ENCODE peak calls at places on chromosomes 4 and X, in five cellular contexts. One of them, this sample, is unnamed. For H3K4me1, the result is how much of the 10 kb centered on the place peaks cover.

GRCh38 chrX:65034641-65035450 is 58.6 kb upstream of the ZC4H2 start:
- DNase-seq in transverse colon: peak
- DNase-seq in effector memory CD4-positive, alpha-beta T cell: peak
- DNase-seq in psoas muscle: peak
- DNase-seq in left lung: peak
- DNase-seq in this sample: peak

GRCh38 chrX:47618923-47619485 is 653 bp downstream of the SYN1 start:
- DNase-seq in transverse colon: no peak
- DNase-seq in effector memory CD4-positive, alpha-beta T cell: no peak
- DNase-seq in psoas muscle: no peak
- DNase-seq in left lung: no peak
- DNase-seq in this sample: no peak

GRCh38 chr4:120056249-120056648 is 10.4 kb downstream of the MAD2L1 start:
- DNase-seq in transverse colon: no peak
- DNase-seq in effector memory CD4-positive, alpha-beta T cell: no peak
- DNase-seq in psoas muscle: no peak
- DNase-seq in left lung: no peak
- DNase-seq in this sample: no peak

GRCh38 chrX:115679460-115679859 is 118.5 kb downstream of the PLS3 start:
- DNase-seq in transverse colon: no peak
- DNase-seq in effector memory CD4-positive, alpha-beta T cell: no peak
- DNase-seq in psoas muscle: no peak
- DNase-seq in left lung: no peak
- DNase-seq in this sample: peak

GRCh38 chrX:17638731-17639130 is 98.6 kb upstream of the SCML1 start:
- DNase-seq in transverse colon: no peak
- DNase-seq in effector memory CD4-positive, alpha-beta T cell: no peak
- DNase-seq in psoas muscle: no peak
- DNase-seq in left lung: no peak
- DNase-seq in this sample: no peak

GRCh38 chrX:26100421-26100920 is 37.7 kb upstream of the MAGEB18 start:
- DNase-seq in transverse colon: no peak
- DNase-seq in effector memory CD4-positive, alpha-beta T cell: no peak
- DNase-seq in psoas muscle: no peak
- DNase-seq in left lung: no peak
- DNase-seq in this sample: no peak

GRCh38 chrX:38382663-38383062 is 30.3 kb downstream of the OTC start:
- DNase-seq in transverse colon: no peak
- DNase-seq in effector memory CD4-positive, alpha-beta T cell: no peak
- DNase-seq in psoas muscle: no peak
- DNase-seq in left lung: no peak
- DNase-seq in this sample: no peak

GRCh38 chr4:98484031-98484430 is 174.4 kb downstream of the TSPAN5 start:
- DNase-seq in transverse colon: no peak
- DNase-seq in effector memory CD4-positive, alpha-beta T cell: no peak
- DNase-seq in psoas muscle: no peak
- DNase-seq in left lung: no peak
- DNase-seq in this sample: no peak

GRCh38 chr4:117429061-117429460 is 343.7 kb upstream of the TRAM1L1 start:
- DNase-seq in transverse colon: no peak
- DNase-seq in effector memory CD4-positive, alpha-beta T cell: no peak
- DNase-seq in psoas muscle: no peak
- DNase-seq in left lung: peak
- DNase-seq in this sample: no peak

GRCh38 chrX:373641-374471 is 12.9 kb downstream of the PPP2R3B start:
- DNase-seq in transverse colon: no peak
- DNase-seq in effector memory CD4-positive, alpha-beta T cell: no peak
- DNase-seq in psoas muscle: peak
- DNase-seq in left lung: peak
- DNase-seq in this sample: peak

GRCh38 chr4:182555997-182556418 is 312.8 kb downstream of the TENM3 start:
- DNase-seq in transverse colon: no peak
- DNase-seq in effector memory CD4-positive, alpha-beta T cell: no peak
- DNase-seq in psoas muscle: no peak
- DNase-seq in left lung: no peak
- DNase-seq in this sample: no peak

GRCh38 chr4:97558204-97558804 is 585.0 kb downstream of the STPG2 start:
- DNase-seq in transverse colon: no peak
- DNase-seq in effector memory CD4-positive, alpha-beta T cell: no peak
- DNase-seq in psoas muscle: no peak
- DNase-seq in left lung: no peak
- DNase-seq in this sample: no peak

GRCh38 chr4:110632506-110633357 is 9.9 kb upstream of the PITX2 start:
- DNase-seq in transverse colon: no peak
- DNase-seq in effector memory CD4-positive, alpha-beta T cell: no peak
- DNase-seq in psoas muscle: no peak
- DNase-seq in left lung: no peak
- DNase-seq in this sample: no peak

GRCh38 chrX:48466696-48467095 is 3.4 kb downstream of the SLC38A5 start:
- DNase-seq in transverse colon: no peak
- DNase-seq in effector memory CD4-positive, alpha-beta T cell: no peak
- DNase-seq in psoas muscle: no peak
- DNase-seq in left lung: no peak
- DNase-seq in this sample: no peak

GRCh38 chr4:38663021-38663800 is 788 bp upstream of the KLF3 start:
- DNase-seq in transverse colon: no peak
- DNase-seq in effector memory CD4-positive, alpha-beta T cell: no peak
- DNase-seq in psoas muscle: no peak
- DNase-seq in left lung: no peak
- DNase-seq in this sample: no peak

GRCh38 chr4:181289203-181289602 is 954.0 kb upstream of the TENM3 start:
- DNase-seq in transverse colon: no peak
- DNase-seq in effector memory CD4-positive, alpha-beta T cell: no peak
- DNase-seq in psoas muscle: no peak
- DNase-seq in left lung: no peak
- DNase-seq in this sample: no peak

GRCh38 chrX:45344597-45344996 is 143.9 kb upstream of the DIPK2B start:
- DNase-seq in transverse colon: no peak
- DNase-seq in effector memory CD4-positive, alpha-beta T cell: no peak
- DNase-seq in psoas muscle: no peak
- DNase-seq in left lung: no peak
- DNase-seq in this sample: no peak

GRCh38 chr4:174847801-174848427 is 18.9 kb upstream of the GLRA3 start:
- DNase-seq in transverse colon: no peak
- DNase-seq in effector memory CD4-positive, alpha-beta T cell: no peak
- DNase-seq in psoas muscle: no peak
- DNase-seq in left lung: no peak
- DNase-seq in this sample: no peak

GRCh38 chr4:102868153-102868781 is 525 bp upstream of the CISD2 start:
- DNase-seq in transverse colon: peak
- DNase-seq in effector memory CD4-positive, alpha-beta T cell: no peak
- DNase-seq in psoas muscle: peak
- DNase-seq in left lung: no peak
- DNase-seq in this sample: no peak

GRCh38 chr4:185559913-185560281 is 24.6 kb upstream of the PDLIM3 start:
- DNase-seq in transverse colon: no peak
- DNase-seq in effector memory CD4-positive, alpha-beta T cell: no peak
- DNase-seq in psoas muscle: peak
- DNase-seq in left lung: no peak
- DNase-seq in this sample: peak

GRCh38 chr4:1771555-1772305 is 21.4 kb upstream of the FGFR3 start:
- DNase-seq in transverse colon: no peak
- DNase-seq in effector memory CD4-positive, alpha-beta T cell: no peak
- DNase-seq in psoas muscle: no peak
- DNase-seq in left lung: no peak
- DNase-seq in this sample: no peak

GRCh38 chrX:115940888-115941332 is 229.6 kb upstream of the AGTR2 start:
- DNase-seq in transverse colon: peak
- DNase-seq in effector memory CD4-positive, alpha-beta T cell: no peak
- DNase-seq in psoas muscle: peak
- DNase-seq in left lung: no peak
- DNase-seq in this sample: no peak

GRCh38 chr4:16591867-16592266 is 306.6 kb downstream of the LDB2 start:
- DNase-seq in transverse colon: no peak
- DNase-seq in effector memory CD4-positive, alpha-beta T cell: no peak
- DNase-seq in psoas muscle: no peak
- DNase-seq in left lung: no peak
- DNase-seq in this sample: no peak

GRCh38 chr4:182141046-182141445 is 102.2 kb upstream of the TENM3 start:
- DNase-seq in transverse colon: no peak
- DNase-seq in effector memory CD4-positive, alpha-beta T cell: no peak
- DNase-seq in psoas muscle: no peak
- DNase-seq in left lung: peak
- DNase-seq in this sample: no peak

GRCh38 chr4:1193206-1194027 is 21.0 kb upstream of the SPON2 start:
- DNase-seq in transverse colon: no peak
- DNase-seq in effector memory CD4-positive, alpha-beta T cell: no peak
- DNase-seq in psoas muscle: peak
- DNase-seq in left lung: no peak
- DNase-seq in this sample: peak

GRCh38 chrX:124085063-124085462 is 123.6 kb downstream of the STAG2 start:
- DNase-seq in transverse colon: no peak
- DNase-seq in effector memory CD4-positive, alpha-beta T cell: no peak
- DNase-seq in psoas muscle: no peak
- DNase-seq in left lung: no peak
- DNase-seq in this sample: no peak

GRCh38 chr4:6591305-6591704 is 16.3 kb downstream of the MAN2B2 start:
- DNase-seq in transverse colon: no peak
- DNase-seq in effector memory CD4-positive, alpha-beta T cell: no peak
- DNase-seq in psoas muscle: no peak
- DNase-seq in left lung: no peak
- DNase-seq in this sample: no peak

GRCh38 chr4:106569151-106570029 is 200.8 kb upstream of the GIMD1 start:
- DNase-seq in transverse colon: no peak
- DNase-seq in effector memory CD4-positive, alpha-beta T cell: no peak
- DNase-seq in psoas muscle: peak
- DNase-seq in left lung: no peak
- DNase-seq in this sample: no peak

GRCh38 chrX:40086569-40087335 is 11.0 kb downstream of the BCOR start:
- DNase-seq in transverse colon: no peak
- DNase-seq in effector memory CD4-positive, alpha-beta T cell: no peak
- DNase-seq in psoas muscle: no peak
- DNase-seq in left lung: no peak
- DNase-seq in this sample: no peak

GRCh38 chr4:24686866-24687672 is 102.7 kb upstream of the DHX15 start:
- DNase-seq in transverse colon: peak
- DNase-seq in effector memory CD4-positive, alpha-beta T cell: no peak
- DNase-seq in psoas muscle: no peak
- DNase-seq in left lung: no peak
- DNase-seq in this sample: peak

GRCh38 chr4:184649971-184650855 is 675 bp downstream of the PRIMPOL start:
- DNase-seq in transverse colon: peak
- DNase-seq in effector memory CD4-positive, alpha-beta T cell: no peak
- DNase-seq in psoas muscle: no peak
- DNase-seq in left lung: no peak
- DNase-seq in this sample: peak

GRCh38 chrX:1591863-1592127 is 391 bp downstream of the AKAP17A start:
- DNase-seq in transverse colon: no peak
- DNase-seq in effector memory CD4-positive, alpha-beta T cell: no peak
- DNase-seq in psoas muscle: no peak
- DNase-seq in left lung: peak
- DNase-seq in this sample: no peak

GRCh38 chr4:143559757-143560147 is 46.2 kb downstream of the SMARCA5 start:
- DNase-seq in transverse colon: no peak
- DNase-seq in effector memory CD4-positive, alpha-beta T cell: no peak
- DNase-seq in psoas muscle: no peak
- DNase-seq in left lung: no peak
- DNase-seq in this sample: peak

GRCh38 chr4:76756416-76756815 is 141.5 kb downstream of the SOWAHB start:
- DNase-seq in transverse colon: no peak
- DNase-seq in effector memory CD4-positive, alpha-beta T cell: no peak
- DNase-seq in psoas muscle: no peak
- DNase-seq in left lung: no peak
- DNase-seq in this sample: no peak
- H3K4me1 ChIP-seq in transverse colon: under half
- H3K4me1 ChIP-seq in effector memory CD4-positive, alpha-beta T cell: under half
- H3K4me1 ChIP-seq in psoas muscle: under half
- H3K4me1 ChIP-seq in left lung: under half
- H3K4me1 ChIP-seq in this sample: under half

GRCh38 chrX:134883134-134883700 is 107.6 kb upstream of the SMIM10 start:
- DNase-seq in transverse colon: no peak
- DNase-seq in effector memory CD4-positive, alpha-beta T cell: no peak
- DNase-seq in psoas muscle: no peak
- DNase-seq in left lung: no peak
- DNase-seq in this sample: no peak
- H3K4me1 ChIP-seq in transverse colon: under half
- H3K4me1 ChIP-seq in effector memory CD4-positive, alpha-beta T cell: under half
- H3K4me1 ChIP-seq in psoas muscle: under half
- H3K4me1 ChIP-seq in left lung: under half
- H3K4me1 ChIP-seq in this sample: under half

GRCh38 chr4:3269105-3269927 is 20.4 kb downstream of the MSANTD1 start:
- DNase-seq in transverse colon: no peak
- DNase-seq in effector memory CD4-positive, alpha-beta T cell: no peak
- DNase-seq in psoas muscle: peak
- DNase-seq in left lung: peak
- DNase-seq in this sample: peak
- H3K4me1 ChIP-seq in transverse colon: under half
- H3K4me1 ChIP-seq in effector memory CD4-positive, alpha-beta T cell: under half
- H3K4me1 ChIP-seq in psoas muscle: under half
- H3K4me1 ChIP-seq in left lung: under half
- H3K4me1 ChIP-seq in this sample: under half

DNA sequence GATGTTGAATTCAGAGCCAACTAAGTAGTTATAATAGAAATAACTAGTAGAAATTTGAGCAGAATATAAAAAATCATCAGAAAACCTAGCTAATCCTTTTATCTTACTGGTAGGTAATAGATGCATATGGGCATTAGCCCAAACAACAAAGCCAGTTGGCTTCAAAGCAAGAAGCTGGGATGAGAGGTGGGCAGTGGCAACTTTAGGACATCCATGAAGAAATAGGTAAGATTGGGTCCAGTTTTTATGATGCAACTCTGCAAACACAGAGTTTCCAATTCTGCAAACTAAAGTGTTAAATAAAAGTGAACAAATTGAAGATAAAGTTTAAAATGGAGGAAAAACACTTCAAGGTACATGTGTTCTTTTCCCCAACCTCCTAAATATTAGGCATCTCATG is 5.1 kb downstream of the PGRMC2 start:
- DNase-seq in transverse colon: no peak
- DNase-seq in effector memory CD4-positive, alpha-beta T cell: no peak
- DNase-seq in psoas muscle: no peak
- DNase-seq in left lung: no peak
- DNase-seq in this sample: no peak
- H3K4me1 ChIP-seq in transverse colon: under half
- H3K4me1 ChIP-seq in effector memory CD4-positive, alpha-beta T cell: under half
- H3K4me1 ChIP-seq in psoas muscle: under half
- H3K4me1 ChIP-seq in left lung: under half
- H3K4me1 ChIP-seq in this sample: under half

DNA sequence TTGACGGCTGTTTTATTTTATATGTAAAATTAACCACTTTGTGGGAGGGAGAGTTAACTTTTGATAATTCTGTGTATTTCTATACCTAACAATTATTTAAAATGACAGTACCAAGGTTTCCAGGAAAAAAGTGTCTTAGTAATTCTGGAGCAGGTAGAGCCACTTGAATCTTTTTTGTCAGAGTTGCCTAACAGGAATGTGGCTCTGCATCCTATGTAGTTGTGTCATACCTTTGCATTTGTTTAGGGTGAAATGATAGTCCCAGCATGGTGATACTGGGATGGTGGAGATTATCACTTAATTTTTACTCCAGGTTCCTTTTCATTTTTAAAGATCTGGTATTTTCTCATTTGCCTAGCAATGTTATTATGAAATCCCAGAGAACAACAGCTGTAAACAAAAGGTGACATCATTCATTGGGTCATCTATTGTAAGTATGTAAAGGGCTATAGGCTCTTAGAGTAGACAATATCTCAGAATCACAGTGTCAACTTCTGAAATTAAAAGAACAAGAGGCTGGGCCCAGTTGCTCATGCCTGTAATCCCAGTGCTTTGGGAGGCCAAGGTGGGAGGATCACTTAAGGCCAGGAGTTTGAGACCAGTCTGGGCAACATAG is 9.6 kb downstream of the SGMS2 start:
- DNase-seq in transverse colon: no peak
- DNase-seq in effector memory CD4-positive, alpha-beta T cell: no peak
- DNase-seq in psoas muscle: no peak
- DNase-seq in left lung: no peak
- DNase-seq in this sample: no peak
- H3K4me1 ChIP-seq in transverse colon: under half
- H3K4me1 ChIP-seq in effector memory CD4-positive, alpha-beta T cell: under half
- H3K4me1 ChIP-seq in psoas muscle: under half
- H3K4me1 ChIP-seq in left lung: under half
- H3K4me1 ChIP-seq in this sample: under half